ENCODE peak calls at places on chromosomes 4 and X, in seven cellular contexts. O is ascending aorta, B is pancreas, T is ovary, X is GM23338, A is suprapubic skin, C is left lung. M is an unnamed sample.

GRCh38 chrX:41541381-41541780 is 94.2 kb downstream of the NYX start:
- DNase-seq in X (no peak), O (no peak), T (no peak), A (no peak), B (no peak), C (no peak), M (no peak)

GRCh38 chr4:148373093-148373492 is 69.1 kb downstream of the NR3C2 start:
- DNase-seq in X (no peak), C (no peak), B (no peak), O (no peak), A (no peak), T (no peak), M (no peak)

GRCh38 chr4:122857160-122857559 is 30.5 kb downstream of the FGF2 start:
- DNase-seq in X (no peak), C (no peak), B (no peak), O (no peak), T (no peak), A (no peak), M (no peak)

GRCh38 chr4:54061067-54061466 is 3.3 kb downstream of the CHIC2 start:
- DNase-seq in A (no peak), B (no peak), O (no peak), C (no peak), T (no peak), X (no peak), M (no peak)

GRCh38 chr4:24885342-24885741 is 27.5 kb downstream of the CCDC149 start:
- DNase-seq in B (no peak), O (no peak), X (no peak), A (no peak), T (no peak), C (no peak), M (no peak)

GRCh38 chr4:104020641-104021040 is 300.9 kb upstream of the TACR3 start:
- DNase-seq in C (no peak), T (no peak), O (no peak), A (no peak), X (no peak), B (no peak), M (no peak)

GRCh38 chr4:65126200-65126599 is 544.1 kb downstream of the EPHA5 start:
- DNase-seq in T (no peak), B (no peak), X (no peak), C (no peak), A (no peak), O (no peak), M (no peak)

GRCh38 chr4:20249333-20249732 is 2.4 kb upstream of the SLIT2 start:
- DNase-seq in O (no peak), T (no peak), A (no peak), X (no peak), B (no peak), C (no peak), M (no peak)

GRCh38 chr4:79241846-79242245 is 84.0 kb downstream of the NAA11 start:
- DNase-seq in T (no peak), O (no peak), C (no peak), X (peak; percentile 53), B (no peak), A (no peak), M (no peak)

GRCh38 chr4:89254847-89255246 is 52.8 kb downstream of the GPRIN3 start:
- DNase-seq in O (no peak), A (no peak), X (peak; percentile 70), C (no peak), T (no peak), B (peak; percentile 26), M (no peak)

GRCh38 chrX:135509885-135510284 is 10.6 kb upstream of the INTS6L start:
- DNase-seq in A (no peak), O (no peak), B (no peak), X (no peak), C (no peak), T (no peak), M (no peak)

GRCh38 chr4:3461515-3462291 is 1.4 kb upstream of the DOK7 start:
- DNase-seq in T (no peak), X (no peak), O (no peak), B (peak; percentile 97), A (no peak), C (peak; percentile 88), M (no peak)

GRCh38 chr4:44583393-44583792 is 68.0 kb downstream of the YIPF7 start:
- DNase-seq in A (no peak), O (no peak), B (no peak), T (no peak), X (peak; percentile 62), C (no peak), M (no peak)

GRCh38 chrX:137051978-137052640 is 18.3 kb upstream of the GPR101 start:
- DNase-seq in B (peak; percentile 25), O (no peak), C (peak; percentile 88), A (peak; percentile 61), T (peak; percentile 71), X (peak; percentile 70), M (no peak)

GRCh38 chrX:66728818-66729271 is 90.0 kb upstream of the EDA2R start:
- DNase-seq in B (peak; percentile 15), C (no peak), T (peak; percentile 43), O (no peak), X (peak; percentile 68), A (peak; percentile 65), M (no peak)

GRCh38 chrX:74383611-74384010 is 37.7 kb upstream of the SLC16A2 start:
- DNase-seq in T (peak; percentile 42), C (no peak), O (no peak), B (peak; percentile 2), X (peak; percentile 58), A (no peak), M (no peak)

GRCh38 chrX:110145854-110146253 is 142.9 kb downstream of the TMEM164 start:
- DNase-seq in C (no peak), A (no peak), O (no peak), X (peak; percentile 35), B (no peak), T (peak; percentile 31), M (no peak)

GRCh38 chr4:127586922-127587571 is 45.7 kb upstream of the INTU start:
- DNase-seq in X (peak; percentile 86), B (no peak), T (no peak), A (no peak), O (no peak), C (no peak), M (no peak)

GRCh38 chr4:20042769-20043168 is 208.9 kb upstream of the SLIT2 start:
- DNase-seq in B (no peak), C (no peak), O (no peak), A (no peak), T (no peak), X (peak; percentile 54), M (no peak)

GRCh38 chrX:148049441-148049840 is 68.3 kb downstream of the FMR1NB start:
- DNase-seq in A (no peak), C (no peak), O (no peak), T (no peak), X (peak; percentile 58), B (no peak), M (no peak)

GRCh38 chrX:3713937-3714434 is 537 bp upstream of the PRKX start:
- DNase-seq in X (peak; percentile 41), O (no peak), T (no peak), C (no peak), B (no peak), A (no peak), M (no peak)

GRCh38 chrX:138748480-138748879 is 37.0 kb upstream of the FGF13 start:
- DNase-seq in T (no peak), X (peak; percentile 44), C (no peak), A (no peak), B (no peak), O (no peak), M (no peak)

GRCh38 chr4:11732155-11732554 is 303.5 kb upstream of the HS3ST1 start:
- DNase-seq in A (no peak), T (no peak), B (no peak), C (no peak), X (no peak), O (no peak), M (no peak)

GRCh38 chr4:107740950-107741701 is 21.1 kb upstream of the PAPSS1 start:
- DNase-seq in C (no peak), O (no peak), A (peak; percentile 70), B (no peak), X (no peak), T (peak; percentile 82), M (no peak)

GRCh38 chr4:18106620-18107019 is 85.1 kb upstream of the LCORL start:
- DNase-seq in C (no peak), B (no peak), X (no peak), T (no peak), O (no peak), A (no peak), M (no peak)

GRCh38 chr4:183173580-183174526 is 74.8 kb downstream of the WWC2 start:
- DNase-seq in T (no peak), X (peak; percentile 68), B (no peak), O (no peak), C (no peak), A (no peak), M (no peak)

GRCh38 chr4:183175631-183176232 is 76.7 kb downstream of the WWC2 start:
- DNase-seq in B (no peak), X (no peak), C (no peak), A (no peak), T (no peak), O (no peak), M (no peak)

GRCh38 chr4:183172881-183173280 is 73.8 kb downstream of the WWC2 start:
- DNase-seq in T (no peak), A (no peak), B (no peak), O (no peak), X (no peak), C (no peak), M (no peak)

GRCh38 chr4:183170894-183171293 is 71.8 kb downstream of the WWC2 start:
- DNase-seq in X (no peak), B (no peak), T (no peak), A (no peak), C (no peak), O (no peak), M (no peak)

GRCh38 chr4:183171484-183172267 is 72.6 kb downstream of the WWC2 start:
- DNase-seq in X (no peak), A (no peak), C (no peak), B (no peak), O (no peak), T (no peak), M (no peak)
- H3K4me1 ChIP-seq in X (peaks cover 75% of the 10 kb centered on the region), A (peaks cover 11% of the 10 kb centered on the region), C (no peaks in the 10 kb centered on the region), B (peaks cover 41% of the 10 kb centered on the region), O (no peaks in the 10 kb centered on the region), T (peaks cover 14% of the 10 kb centered on the region), M (peaks cover 30% of the 10 kb centered on the region)

GRCh38 chr4:2415881-2416563 is 2.4 kb downstream of the ZFYVE28 start:
- DNase-seq in A (no peak), X (no peak), O (no peak), T (no peak), B (no peak), C (peak; percentile 49), M (no peak)
- H3K4me1 ChIP-seq in A (peaks cover 63% of the 10 kb centered on the region), X (peaks cover 46% of the 10 kb centered on the region), O (peaks cover 10% of the 10 kb centered on the region), T (peaks cover 10% of the 10 kb centered on the region), B (peaks cover 5% of the 10 kb centered on the region), C (peaks cover 61% of the 10 kb centered on the region), M (peaks cover 59% of the 10 kb centered on the region)

GRCh38 chr4:26573389-26573794 is 10.5 kb upstream of the TBC1D19 start:
- DNase-seq in X (peak; percentile 34), O (no peak), C (no peak), T (no peak), B (no peak), A (no peak), M (no peak)
- H3K4me1 ChIP-seq in X (peaks cover 5% of the 10 kb centered on the region), O (no peaks in the 10 kb centered on the region), C (no peaks in the 10 kb centered on the region), T (no peaks in the 10 kb centered on the region), B (no peaks in the 10 kb centered on the region), A (no peaks in the 10 kb centered on the region), M (no peaks in the 10 kb centered on the region)

DNA sequence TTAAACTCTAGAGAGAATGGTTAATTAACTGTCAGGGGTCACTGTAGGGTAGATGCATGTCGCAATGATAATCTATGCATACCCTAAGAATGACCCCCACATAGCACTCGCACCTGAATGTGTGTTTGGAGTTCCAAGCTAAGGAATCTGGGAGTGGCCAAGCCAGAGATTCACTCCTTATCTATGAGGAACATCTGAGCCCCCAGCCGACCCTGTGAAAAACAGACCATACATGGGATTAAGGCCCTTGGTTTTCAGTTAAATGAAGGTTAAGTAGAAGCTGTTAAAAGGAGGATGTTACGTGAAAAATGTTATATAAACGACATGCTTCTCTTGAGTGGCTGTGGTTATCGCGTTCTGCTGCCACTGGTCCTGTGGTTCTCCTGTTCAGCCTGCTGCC is 147.2 kb downstream of the RELL1 start:
- DNase-seq in B (no peak), T (no peak), C (no peak), A (no peak), O (no peak), X (peak; percentile 27), M (no peak)
- H3K4me1 ChIP-seq in B (peaks cover 9% of the 10 kb centered on the region), T (no peaks in the 10 kb centered on the region), C (no peaks in the 10 kb centered on the region), A (no peaks in the 10 kb centered on the region), O (no peaks in the 10 kb centered on the region), X (peaks cover 14% of the 10 kb centered on the region), M (no peaks in the 10 kb centered on the region)